ENCODE peak calls at places on chromosomes 5 and 9, in eight cellular contexts. R is cardiac muscle cell; X is psoas muscle; D is PC-3; L is CD8-positive, alpha-beta T cell; W is transverse colon; B is fibroblast of lung; N is Peyer's patch. V is an unnamed sample. For H3K36me3 and H3K4me1, the result is how much of the 10 kb centered on the place peaks cover.

GRCh38 chr5:72071906-72072305 is 35.4 kb upstream of the MAP1B start:
- DNase-seq in B (no peak), L (no peak), D (no peak), N (no peak), X (no peak), R (no peak), W (no peak), V (no peak)

GRCh38 chr5:14414615-14415515 is 166.7 kb upstream of the OTULINL start:
- DNase-seq in R (no peak), W (no peak), N (no peak), X (no peak), B (no peak), D (no peak), L (no peak), V (no peak)

GRCh38 chr5:147200001-147200400 is 34.8 kb upstream of the STK32A start:
- DNase-seq in L (no peak), N (no peak), B (no peak), R (no peak), D (no peak), X (no peak), W (no peak), V (no peak)

GRCh38 chr5:120624021-120624563 is 160.0 kb downstream of the PRR16 start:
- DNase-seq in X (no peak), R (peak), B (peak), L (no peak), D (peak), W (no peak), N (no peak), V (no peak)

GRCh38 chr5:14464101-14464500 is 117.5 kb upstream of the OTULINL start:
- DNase-seq in D (peak), W (no peak), L (no peak), X (no peak), R (peak), N (no peak), B (no peak), V (no peak)

GRCh38 chr9:107389617-107390071 is 99.9 kb downstream of the KLF4 start:
- DNase-seq in L (no peak), N (peak), R (peak), X (peak), B (peak), D (peak), W (peak), V (no peak)

GRCh38 chr5:149073217-149073616 is 10.4 kb upstream of the SH3TC2 start:
- DNase-seq in X (no peak), L (no peak), N (no peak), R (no peak), D (peak), W (no peak), B (no peak), V (no peak)

GRCh38 chr5:158869092-158869491 is 230.6 kb downstream of the EBF1 start:
- DNase-seq in R (no peak), N (no peak), W (no peak), B (no peak), L (no peak), D (no peak), X (no peak), V (no peak)

GRCh38 chr5:31173621-31174020 is 19.9 kb upstream of the CDH6 start:
- DNase-seq in L (no peak), N (no peak), W (no peak), R (no peak), X (no peak), B (no peak), D (no peak), V (no peak)

GRCh38 chr5:143265995-143266394 is 137.5 kb downstream of the NR3C1 start:
- DNase-seq in X (no peak), B (no peak), D (no peak), N (no peak), R (no peak), W (no peak), L (no peak), V (no peak)

GRCh38 chr5:96963267-96963666 is 27.4 kb downstream of the LNPEP start:
- DNase-seq in L (no peak), X (peak), B (peak), N (peak), R (peak), W (peak), D (peak), V (peak)

GRCh38 chr9:133071484-133072150 is 9.8 kb downstream of the CEL start:
- DNase-seq in L (no peak), X (no peak), R (no peak), N (no peak), B (no peak), W (no peak), D (no peak), V (no peak)

GRCh38 chr5:59485104-59485503 is 408.4 kb downstream of the PDE4D start:
- DNase-seq in X (no peak), R (no peak), W (no peak), L (no peak), N (no peak), D (no peak), B (no peak), V (no peak)

GRCh38 chr5:149265559-149265958 is 6.1 kb upstream of the AFAP1L1 start:
- DNase-seq in X (no peak), B (peak), N (no peak), W (no peak), R (peak), D (peak), L (no peak), V (no peak)

GRCh38 chr5:134851307-134851923 is 5.6 kb downstream of the C5orf24 start:
- DNase-seq in X (no peak), W (no peak), D (peak), B (peak), R (peak), N (no peak), L (no peak), V (no peak)

GRCh38 chr9:81596671-81597426 is 92.5 kb downstream of the TLE1 start:
- DNase-seq in N (no peak), B (no peak), R (peak), L (no peak), D (no peak), X (no peak), W (no peak), V (no peak)

GRCh38 chr5:133698646-133699526 is 86.5 kb upstream of the FSTL4 start:
- DNase-seq in B (no peak), W (no peak), X (no peak), L (peak), D (no peak), N (peak), R (no peak), V (no peak)

GRCh38 chr5:136329791-136330190 is 35.6 kb downstream of the TRPC7 start:
- DNase-seq in R (no peak), L (no peak), W (no peak), N (no peak), X (no peak), D (no peak), B (no peak), V (no peak)

GRCh38 chr5:141855265-141856029 is 22.8 kb downstream of the PCDH1 start:
- DNase-seq in X (no peak), B (no peak), D (no peak), W (no peak), L (no peak), R (no peak), N (no peak), V (no peak)

GRCh38 chr5:150506571-150507282 is 1.2 kb upstream of the NDST1 start:
- DNase-seq in D (no peak), L (no peak), X (no peak), N (no peak), B (no peak), W (no peak), R (no peak), V (no peak)

GRCh38 chr9:84067851-84068250 is 87.2 kb downstream of the RMI1 start:
- DNase-seq in B (no peak), R (no peak), D (no peak), L (no peak), N (no peak), X (no peak), W (no peak), V (no peak)

GRCh38 chr5:173302546-173303155 is 25.6 kb downstream of the STC2 start:
- DNase-seq in X (no peak), R (peak), D (peak), N (no peak), B (peak), W (no peak), L (no peak), V (no peak)

GRCh38 chr9:90890146-90890545 is 88.5 kb downstream of the SYK start:
- DNase-seq in D (no peak), W (no peak), X (no peak), B (no peak), N (no peak), R (no peak), L (no peak), V (no peak)

GRCh38 chr5:73382412-73382795 is 66.2 kb downstream of the FOXD1 start:
- DNase-seq in W (no peak), L (no peak), D (no peak), X (no peak), N (no peak), R (no peak), B (no peak), V (no peak)

DNA sequence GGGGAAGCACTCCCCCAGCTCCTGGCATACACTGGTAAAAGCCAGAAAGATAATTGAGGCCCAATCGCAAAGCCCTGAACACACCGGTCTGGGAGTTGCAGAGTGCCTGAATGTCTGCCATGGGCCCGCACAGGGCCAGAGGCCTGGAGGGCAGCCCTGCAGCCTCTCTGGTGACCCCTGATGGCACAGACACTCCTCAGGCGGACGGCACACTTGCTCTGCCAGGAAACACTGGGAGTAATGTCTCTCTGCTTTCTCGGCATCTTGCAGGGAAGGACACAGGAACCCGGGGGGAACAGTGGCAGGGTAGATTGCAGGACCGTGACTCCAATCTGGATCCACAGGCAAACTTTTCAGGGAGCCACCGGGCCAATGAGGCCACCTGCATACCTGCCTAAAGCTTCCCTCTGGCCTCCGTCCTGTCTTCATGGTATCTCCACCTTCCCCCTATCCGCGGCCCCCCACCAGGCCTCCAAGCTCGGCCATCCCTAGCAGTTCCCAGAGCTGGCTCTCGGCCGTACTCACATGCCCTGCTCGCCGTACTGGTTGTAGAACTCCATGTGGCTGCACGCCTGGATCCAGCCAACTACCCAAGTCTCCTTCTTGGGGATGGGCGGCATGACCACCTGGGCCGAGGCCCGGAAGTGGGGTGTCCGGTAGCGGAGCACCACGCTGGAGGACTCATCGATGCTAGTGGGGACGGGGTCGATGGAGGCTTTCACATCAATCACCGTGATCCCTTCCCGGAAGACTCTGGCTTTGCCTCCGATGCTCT is 791 bp downstream of the FAM78A start:
- DNase-seq in X (peak), R (no peak), L (peak), W (peak), N (peak), B (no peak), D (no peak), V (no peak)
- TF ChIP-seq CTCF in X (peak), R (no peak), L (no peak), W (no peak), N (peak), B (no peak), D (no peak), V (no peak)

DNA sequence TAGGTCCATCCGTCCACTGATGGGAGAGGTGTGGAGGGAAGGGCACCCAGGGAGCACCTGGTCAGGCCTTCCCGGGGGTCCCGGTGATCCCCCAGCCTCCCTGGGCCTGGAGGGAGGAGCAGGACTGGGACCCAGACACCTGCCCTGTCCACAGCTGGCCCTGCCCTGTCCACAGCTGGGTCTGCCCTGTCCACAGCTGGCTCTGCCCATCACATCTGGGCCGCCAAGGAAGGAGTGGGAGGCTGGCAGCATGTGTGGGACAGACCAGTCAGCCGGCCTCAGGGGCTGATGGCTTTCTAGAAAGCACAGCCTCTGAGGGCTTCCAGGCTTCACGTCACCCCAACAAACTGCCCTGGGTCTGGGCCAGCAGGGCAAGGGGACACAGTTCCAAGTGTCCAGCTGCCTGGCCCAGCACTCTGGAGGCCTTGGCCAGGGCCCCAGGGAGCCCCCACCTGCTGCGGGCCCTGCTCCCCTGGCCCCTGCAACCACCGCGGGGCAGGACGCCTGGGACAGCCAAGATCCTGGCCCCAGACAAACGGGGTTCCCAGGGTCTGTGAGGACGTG is 12.2 kb downstream of the DNLZ start:
- DNase-seq in N (no peak), D (no peak), L (no peak), B (no peak), R (no peak), W (no peak), X (no peak), V (no peak)
- H3K36me3 ChIP-seq in N (under half), D (under half), L (under half), B (under half), R (under half), W (under half), X (under half), V (under half)

GRCh38 chr9:126611592-126612328 is 2.0 kb upstream of the LMX1B start:
- DNase-seq in N (peak), W (peak), B (peak), D (peak), R (peak), L (peak), X (peak), V (no peak)
- H3K4me1 ChIP-seq in N (under half), W (under half), B (under half), D (under half), R (under half), L (under half), X (under half), V (under half)

DNA sequence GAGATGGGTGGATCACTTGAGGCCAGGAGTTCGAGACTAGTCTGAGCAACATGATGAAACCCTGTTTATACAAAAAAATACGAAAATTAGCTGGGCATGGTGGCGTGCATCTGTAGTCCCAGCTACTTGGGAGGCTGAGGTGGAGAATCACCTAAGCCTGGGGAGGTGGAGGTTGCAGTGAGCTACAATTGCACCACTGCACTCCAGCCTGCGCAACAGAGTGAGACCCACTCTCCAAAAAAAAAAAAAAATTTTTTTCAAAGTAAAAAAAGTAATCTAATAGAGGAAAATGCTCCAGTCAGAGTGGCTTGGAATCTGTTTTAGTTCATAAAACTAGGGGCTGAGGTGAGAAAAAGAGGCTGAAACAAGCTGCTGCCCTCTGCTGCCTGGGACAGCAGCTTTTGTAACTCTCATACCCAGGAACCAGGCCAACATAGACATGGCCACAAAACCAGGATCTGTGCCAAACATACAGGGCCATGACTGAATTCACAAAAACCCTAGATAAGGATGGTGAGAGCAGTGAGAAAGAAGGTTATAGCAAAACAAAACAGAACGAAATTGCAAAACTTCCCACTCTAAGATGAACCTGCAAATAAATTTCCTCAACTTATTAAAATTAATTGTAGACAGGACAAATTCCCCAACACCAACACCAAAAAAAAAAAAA is 13.1 kb upstream of the DCAF12 start:
- DNase-seq in W (peak), B (peak), D (peak), R (peak), L (no peak), X (no peak), N (no peak), V (no peak)
- TF ChIP-seq CTCF in W (no peak), B (peak), D (peak), R (peak), L (no peak), X (no peak), N (no peak), V (peak)

GRCh38 chr9:123370526-123371227 is 14.7 kb downstream of the CRB2 start:
- DNase-seq in R (no peak), D (no peak), B (no peak), L (no peak), N (no peak), X (no peak), W (no peak), V (no peak)
- H3K36me3 ChIP-seq in R (under half), D (under half), B (under half), L (under half), N (under half), X (under half), W (under half), V (under half)

DNA sequence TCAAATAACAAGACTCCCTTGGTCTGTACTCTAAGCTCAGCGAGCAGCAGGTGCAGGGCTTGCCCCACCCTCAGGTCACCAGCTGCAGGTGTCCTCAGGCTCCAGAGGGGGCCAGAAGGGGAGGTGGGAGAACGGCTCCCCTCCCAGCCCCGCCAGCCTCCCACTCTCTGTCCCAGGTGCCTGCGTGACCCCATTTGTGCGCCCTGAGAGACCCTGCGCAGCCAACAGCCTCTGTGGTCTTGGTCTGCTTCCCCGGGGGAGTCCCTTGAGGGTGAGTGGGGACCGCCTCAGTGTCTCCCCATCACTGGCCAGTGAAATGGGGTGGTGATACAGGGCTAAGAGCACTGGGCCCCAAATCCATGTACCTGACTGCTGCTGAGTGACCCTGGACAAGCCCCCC is 62.3 kb upstream of the STXBP1 start:
- DNase-seq in D (no peak), N (no peak), L (no peak), W (no peak), R (no peak), B (no peak), X (no peak), V (no peak)
- H3K4me1 ChIP-seq in D (under half), N (under half), L (under half), W (half or more), R (under half), B (under half), X (under half), V (under half)

DNA sequence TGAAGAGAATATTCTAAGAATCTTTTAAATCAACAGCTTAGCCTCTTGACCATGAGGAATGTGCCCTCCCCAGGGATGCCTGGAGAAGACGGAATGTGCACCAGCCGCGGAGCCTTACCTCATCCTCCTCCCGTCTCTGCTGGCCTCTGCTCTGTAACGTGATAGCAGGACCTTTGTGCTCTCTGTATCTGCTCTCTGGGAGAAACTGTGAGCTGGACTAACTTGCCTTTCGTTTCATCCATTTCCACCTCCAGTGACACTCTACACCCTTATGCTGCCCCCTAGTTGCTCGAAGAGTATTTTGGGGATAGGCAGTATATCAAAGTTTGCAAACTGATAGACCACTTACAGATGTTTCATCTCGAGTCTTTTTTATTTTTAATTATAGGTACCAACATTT is 141.4 kb downstream of the NPR3 start:
- DNase-seq in B (peak), N (no peak), R (peak), D (peak), W (peak), L (no peak), X (peak), V (no peak)
- TF ChIP-seq CTCF in B (peak), N (no peak), R (peak), D (peak), W (peak), L (no peak), X (peak), V (no peak)

DNA sequence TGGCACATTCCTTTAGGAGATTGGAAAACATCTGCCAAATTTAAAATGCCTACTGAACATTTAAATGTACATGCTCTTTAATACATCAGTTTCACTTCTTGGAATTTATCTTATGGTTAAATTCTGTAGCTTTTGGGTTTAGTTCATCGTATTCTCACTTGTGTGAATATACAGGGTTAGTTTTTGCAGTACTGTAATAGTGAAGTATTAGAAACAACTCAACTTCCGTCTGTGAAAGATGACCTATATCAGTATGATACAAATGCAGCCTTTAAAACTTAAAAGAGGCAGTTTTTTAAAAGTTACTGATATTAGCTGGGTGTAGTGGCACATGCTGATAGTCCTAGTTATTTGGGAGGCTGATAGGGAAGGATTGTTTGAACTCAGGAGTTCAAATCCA is 57.2 kb downstream of the CDC42SE2 start:
- DNase-seq in N (no peak), B (no peak), W (no peak), R (no peak), D (no peak), X (no peak), L (no peak), V (no peak)
- H3K36me3 ChIP-seq in N (under half), B (under half), W (under half), R (under half), D (under half), X (under half), L (under half), V (under half)

V was measured in thoracic aorta.